ENCODE peak calls at places on chromosomes 16 and 17, in eight cellular contexts. G is stimulated activated CD4-positive, alpha-beta T cell treated with anti-CD3 and anti-CD28 coated beads, TNF-alpha, amount 100 ng/mL, for 48 hours; Q is aorta; L is A172; A is stimulated activated CD8-positive, alpha-beta memory T cell treated with anti-CD3 and anti-CD28 coated beads, Interleukin-4, amount 100 ng/mL, for 1 hour; M is activated effector memory CD4-positive, alpha-beta T cell treated with Interleukin-2 at 50 U/mL for 16 hours; N is lung; U is upper lobe of right lung. K is an unnamed sample.

GRCh38 chr17:68085751-68086445 is 50.4 kb downstream of the KPNA2 start:
- DNase-seq in G (no peak), Q (no peak), L (no peak), A (no peak), M (no peak), N (no peak), U (no peak), K (no peak)

GRCh38 chr16:85662976-85663830 is 25.6 kb downstream of the GINS2 start:
- DNase-seq in G (no peak), Q (peak), L (no peak), A (no peak), M (no peak), N (no peak), U (no peak), K (no peak)

GRCh38 chr16:19284207-19284606 is 1.3 kb upstream of the CLEC19A start:
- DNase-seq in G (peak), Q (peak), L (peak), A (no peak), M (no peak), N (peak), U (peak), K (peak)

GRCh38 chr16:58501242-58502131 is 1.5 kb downstream of the NDRG4 start:
- DNase-seq in G (no peak), Q (no peak), L (no peak), A (no peak), M (no peak), N (no peak), U (peak), K (no peak)

GRCh38 chr17:45013021-45013997 is 38.1 kb downstream of the DCAKD start:
- DNase-seq in G (no peak), Q (peak), L (no peak), A (no peak), M (no peak), N (no peak), U (no peak), K (no peak)

GRCh38 chr17:42670925-42671657 is 5.7 kb downstream of the PLEKHH3 start:
- DNase-seq in G (no peak), Q (no peak), L (no peak), A (no peak), M (no peak), N (no peak), U (no peak), K (no peak)

GRCh38 chr16:28093383-28093725 is 29.8 kb upstream of the GSG1L start:
- DNase-seq in G (no peak), Q (peak), L (no peak), A (no peak), M (no peak), N (no peak), U (no peak), K (no peak)

GRCh38 chr17:44916781-44917241 is 1.5 kb upstream of the GFAP start:
- DNase-seq in G (no peak), Q (peak), L (peak), A (no peak), M (no peak), N (no peak), U (peak), K (peak)

GRCh38 chr16:52383640-52384292 is 163.2 kb downstream of the TOX3 start:
- DNase-seq in G (no peak), Q (no peak), L (no peak), A (no peak), M (no peak), N (no peak), U (no peak), K (no peak)

GRCh38 chr17:17568772-17569195 is 22.7 kb downstream of the PEMT start:
- DNase-seq in G (peak), Q (peak), L (peak), A (peak), M (peak), N (peak), U (peak), K (peak)

GRCh38 chr16:59296888-59297287 is 562.8 kb upstream of the GOT2 start:
- DNase-seq in G (no peak), Q (no peak), L (no peak), A (no peak), M (no peak), N (no peak), U (no peak), K (no peak)

GRCh38 chr17:9676742-9677387 is 31.5 kb downstream of the USP43 start:
- DNase-seq in G (no peak), Q (no peak), L (peak), A (no peak), M (no peak), N (no peak), U (no peak), K (peak)

GRCh38 chr16:56145369-56145768 is 45.9 kb upstream of the GNAO1 start:
- DNase-seq in G (no peak), Q (no peak), L (no peak), A (no peak), M (no peak), N (no peak), U (no peak), K (no peak)

GRCh38 chr16:84354306-84354705 is 14.0 kb upstream of the ATP2C2 start:
- DNase-seq in G (no peak), Q (no peak), L (no peak), A (no peak), M (no peak), N (no peak), U (peak), K (no peak)

GRCh38 chr17:64984776-64985521 is 65.7 kb upstream of the LRRC37A3 start:
- DNase-seq in G (peak), Q (no peak), L (peak), A (no peak), M (peak), N (no peak), U (no peak), K (no peak)

GRCh38 chr16:3769942-3770341 is 52.6 kb upstream of the TRAP1 start:
- DNase-seq in G (no peak), Q (no peak), L (no peak), A (no peak), M (no peak), N (no peak), U (no peak), K (no peak)

GRCh38 chr16:2912330-2913199 is 834 bp downstream of the FLYWCH1 start:
- DNase-seq in G (no peak), Q (peak), L (peak), A (no peak), M (peak), N (no peak), U (peak), K (peak)

GRCh38 chr17:38415250-38416194 is 12.7 kb upstream of the ARHGAP23 start:
- DNase-seq in G (no peak), Q (no peak), L (peak), A (no peak), M (no peak), N (peak), U (peak), K (peak)

GRCh38 chr16:12896562-12896961 is 4.8 kb upstream of the SHISA9 start:
- DNase-seq in G (no peak), Q (no peak), L (peak), A (no peak), M (no peak), N (no peak), U (no peak), K (no peak)

GRCh38 chr16:30937692-30938091 is 11.2 kb upstream of the ORAI3 start:
- DNase-seq in G (no peak), Q (no peak), L (no peak), A (no peak), M (no peak), N (no peak), U (no peak), K (no peak)

GRCh38 chr17:8244768-8245167 is 3.1 kb downstream of the CTC1 start:
- DNase-seq in G (no peak), Q (no peak), L (no peak), A (no peak), M (no peak), N (no peak), U (no peak), K (no peak)

GRCh38 chr17:27455914-27456680 is at the start of gene KSR1:
- DNase-seq in G (peak), Q (peak), L (peak), A (peak), M (peak), N (peak), U (peak), K (peak)

GRCh38 chr17:79038545-79039135 is 14.7 kb downstream of the C1QTNF1 start:
- DNase-seq in G (no peak), Q (peak), L (peak), A (no peak), M (no peak), N (no peak), U (peak), K (peak)

GRCh38 chr17:39818282-39819000 is 45.7 kb downstream of the IKZF3 start:
- DNase-seq in G (no peak), Q (no peak), L (no peak), A (no peak), M (no peak), N (no peak), U (no peak), K (no peak)

GRCh38 chr17:20085283-20085875 is 76.2 kb downstream of the SPECC1 start:
- DNase-seq in G (no peak), Q (no peak), L (no peak), A (no peak), M (no peak), N (no peak), U (no peak), K (no peak)

GRCh38 chr16:86181526-86181925 is 282.6 kb downstream of the IRF8 start:
- DNase-seq in G (no peak), Q (no peak), L (no peak), A (no peak), M (no peak), N (no peak), U (no peak), K (no peak)